ENCODE peak calls at places on chromosomes 13 and 19, in seven cellular contexts. One of them, this sample, is unnamed.

GRCh38 chr13:45949161-45949560 is 97.6 kb upstream of the SIAH3 start:
- DNase-seq in stimulated activated CD8-positive, alpha-beta memory T cell treated with anti-CD3 and anti-CD28 coated beads, Interleukin-7, amount 100 ng/mL, for 48 hours: no peak
- DNase-seq in iris pigment epithelial cell: peak
- DNase-seq in stimulated activated CD4-positive, alpha-beta T cell treated with anti-CD3 and anti-CD28 coated beads, Interleukin-1b, Interleukin-23, amount 100 ng/mL, for 4 hours: no peak
- DNase-seq in ureter: no peak
- DNase-seq in mucosa of descending colon: no peak
- DNase-seq in HuH-7: no peak
- DNase-seq in this sample: no peak

GRCh38 chr13:75180805-75181455 is 301.0 kb downstream of the TBC1D4 start:
- DNase-seq in stimulated activated CD8-positive, alpha-beta memory T cell treated with anti-CD3 and anti-CD28 coated beads, Interleukin-7, amount 100 ng/mL, for 48 hours: no peak
- DNase-seq in HuH-7: no peak
- DNase-seq in mucosa of descending colon: no peak
- DNase-seq in ureter: no peak
- DNase-seq in iris pigment epithelial cell: peak
- DNase-seq in stimulated activated CD4-positive, alpha-beta T cell treated with anti-CD3 and anti-CD28 coated beads, Interleukin-1b, Interleukin-23, amount 100 ng/mL, for 4 hours: no peak
- DNase-seq in this sample: no peak

GRCh38 chr13:85650613-85651012 is 148.6 kb downstream of the SLITRK6 start:
- DNase-seq in mucosa of descending colon: no peak
- DNase-seq in stimulated activated CD4-positive, alpha-beta T cell treated with anti-CD3 and anti-CD28 coated beads, Interleukin-1b, Interleukin-23, amount 100 ng/mL, for 4 hours: no peak
- DNase-seq in HuH-7: no peak
- DNase-seq in iris pigment epithelial cell: peak
- DNase-seq in ureter: no peak
- DNase-seq in stimulated activated CD8-positive, alpha-beta memory T cell treated with anti-CD3 and anti-CD28 coated beads, Interleukin-7, amount 100 ng/mL, for 48 hours: no peak
- DNase-seq in this sample: no peak

GRCh38 chr13:107851670-107852460 is 363.5 kb downstream of the LIG4 start:
- DNase-seq in iris pigment epithelial cell: peak
- DNase-seq in mucosa of descending colon: no peak
- DNase-seq in HuH-7: no peak
- DNase-seq in ureter: no peak
- DNase-seq in stimulated activated CD8-positive, alpha-beta memory T cell treated with anti-CD3 and anti-CD28 coated beads, Interleukin-7, amount 100 ng/mL, for 48 hours: no peak
- DNase-seq in stimulated activated CD4-positive, alpha-beta T cell treated with anti-CD3 and anti-CD28 coated beads, Interleukin-1b, Interleukin-23, amount 100 ng/mL, for 4 hours: no peak
- DNase-seq in this sample: no peak

GRCh38 chr13:111359237-111359915 is 38.9 kb downstream of the TEX29 start:
- DNase-seq in stimulated activated CD8-positive, alpha-beta memory T cell treated with anti-CD3 and anti-CD28 coated beads, Interleukin-7, amount 100 ng/mL, for 48 hours: no peak
- DNase-seq in ureter: no peak
- DNase-seq in HuH-7: no peak
- DNase-seq in stimulated activated CD4-positive, alpha-beta T cell treated with anti-CD3 and anti-CD28 coated beads, Interleukin-1b, Interleukin-23, amount 100 ng/mL, for 4 hours: no peak
- DNase-seq in iris pigment epithelial cell: no peak
- DNase-seq in mucosa of descending colon: no peak
- DNase-seq in this sample: no peak

GRCh38 chr19:2477141-2477710 is 1.3 kb downstream of the GADD45B start:
- DNase-seq in iris pigment epithelial cell: peak
- DNase-seq in stimulated activated CD4-positive, alpha-beta T cell treated with anti-CD3 and anti-CD28 coated beads, Interleukin-1b, Interleukin-23, amount 100 ng/mL, for 4 hours: no peak
- DNase-seq in HuH-7: no peak
- DNase-seq in stimulated activated CD8-positive, alpha-beta memory T cell treated with anti-CD3 and anti-CD28 coated beads, Interleukin-7, amount 100 ng/mL, for 48 hours: no peak
- DNase-seq in ureter: no peak
- DNase-seq in mucosa of descending colon: peak
- DNase-seq in this sample: peak

GRCh38 chr13:52686381-52686780 is 33.7 kb downstream of the SUGT1 start:
- DNase-seq in iris pigment epithelial cell: peak
- DNase-seq in mucosa of descending colon: no peak
- DNase-seq in stimulated activated CD4-positive, alpha-beta T cell treated with anti-CD3 and anti-CD28 coated beads, Interleukin-1b, Interleukin-23, amount 100 ng/mL, for 4 hours: no peak
- DNase-seq in HuH-7: no peak
- DNase-seq in stimulated activated CD8-positive, alpha-beta memory T cell treated with anti-CD3 and anti-CD28 coated beads, Interleukin-7, amount 100 ng/mL, for 48 hours: no peak
- DNase-seq in ureter: no peak
- DNase-seq in this sample: no peak

GRCh38 chr13:53151692-53152421 is 123.2 kb downstream of the OLFM4 start:
- DNase-seq in mucosa of descending colon: peak
- DNase-seq in iris pigment epithelial cell: peak
- DNase-seq in HuH-7: peak
- DNase-seq in stimulated activated CD8-positive, alpha-beta memory T cell treated with anti-CD3 and anti-CD28 coated beads, Interleukin-7, amount 100 ng/mL, for 48 hours: peak
- DNase-seq in ureter: peak
- DNase-seq in stimulated activated CD4-positive, alpha-beta T cell treated with anti-CD3 and anti-CD28 coated beads, Interleukin-1b, Interleukin-23, amount 100 ng/mL, for 4 hours: no peak
- DNase-seq in this sample: peak

GRCh38 chr19:49930483-49931011 is 1.2 kb upstream of the NUP62 start:
- DNase-seq in HuH-7: no peak
- DNase-seq in mucosa of descending colon: peak
- DNase-seq in ureter: no peak
- DNase-seq in iris pigment epithelial cell: no peak
- DNase-seq in stimulated activated CD4-positive, alpha-beta T cell treated with anti-CD3 and anti-CD28 coated beads, Interleukin-1b, Interleukin-23, amount 100 ng/mL, for 4 hours: no peak
- DNase-seq in stimulated activated CD8-positive, alpha-beta memory T cell treated with anti-CD3 and anti-CD28 coated beads, Interleukin-7, amount 100 ng/mL, for 48 hours: no peak
- DNase-seq in this sample: no peak

GRCh38 chr13:109180905-109181425 is 551.6 kb downstream of the MYO16 start:
- DNase-seq in mucosa of descending colon: no peak
- DNase-seq in stimulated activated CD4-positive, alpha-beta T cell treated with anti-CD3 and anti-CD28 coated beads, Interleukin-1b, Interleukin-23, amount 100 ng/mL, for 4 hours: no peak
- DNase-seq in stimulated activated CD8-positive, alpha-beta memory T cell treated with anti-CD3 and anti-CD28 coated beads, Interleukin-7, amount 100 ng/mL, for 48 hours: no peak
- DNase-seq in HuH-7: no peak
- DNase-seq in iris pigment epithelial cell: peak
- DNase-seq in ureter: no peak
- DNase-seq in this sample: no peak

GRCh38 chr13:24270639-24271131 is 38.7 kb upstream of the C1QTNF9 start:
- DNase-seq in stimulated activated CD8-positive, alpha-beta memory T cell treated with anti-CD3 and anti-CD28 coated beads, Interleukin-7, amount 100 ng/mL, for 48 hours: no peak
- DNase-seq in stimulated activated CD4-positive, alpha-beta T cell treated with anti-CD3 and anti-CD28 coated beads, Interleukin-1b, Interleukin-23, amount 100 ng/mL, for 4 hours: no peak
- DNase-seq in iris pigment epithelial cell: peak
- DNase-seq in ureter: peak
- DNase-seq in HuH-7: peak
- DNase-seq in mucosa of descending colon: peak
- DNase-seq in this sample: peak

GRCh38 chr13:32969516-32969941 is 46.7 kb upstream of the KL start:
- DNase-seq in stimulated activated CD8-positive, alpha-beta memory T cell treated with anti-CD3 and anti-CD28 coated beads, Interleukin-7, amount 100 ng/mL, for 48 hours: no peak
- DNase-seq in HuH-7: no peak
- DNase-seq in ureter: no peak
- DNase-seq in stimulated activated CD4-positive, alpha-beta T cell treated with anti-CD3 and anti-CD28 coated beads, Interleukin-1b, Interleukin-23, amount 100 ng/mL, for 4 hours: no peak
- DNase-seq in iris pigment epithelial cell: peak
- DNase-seq in mucosa of descending colon: peak
- DNase-seq in this sample: no peak

GRCh38 chr19:8438236-8438635 is 6.5 kb upstream of the HNRNPM start:
- DNase-seq in HuH-7: no peak
- DNase-seq in mucosa of descending colon: no peak
- DNase-seq in iris pigment epithelial cell: no peak
- DNase-seq in stimulated activated CD8-positive, alpha-beta memory T cell treated with anti-CD3 and anti-CD28 coated beads, Interleukin-7, amount 100 ng/mL, for 48 hours: no peak
- DNase-seq in stimulated activated CD4-positive, alpha-beta T cell treated with anti-CD3 and anti-CD28 coated beads, Interleukin-1b, Interleukin-23, amount 100 ng/mL, for 4 hours: no peak
- DNase-seq in ureter: no peak
- DNase-seq in this sample: no peak

GRCh38 chr19:40321076-40321475 is 27.1 kb downstream of the C19orf47 start:
- DNase-seq in mucosa of descending colon: no peak
- DNase-seq in stimulated activated CD4-positive, alpha-beta T cell treated with anti-CD3 and anti-CD28 coated beads, Interleukin-1b, Interleukin-23, amount 100 ng/mL, for 4 hours: no peak
- DNase-seq in ureter: no peak
- DNase-seq in stimulated activated CD8-positive, alpha-beta memory T cell treated with anti-CD3 and anti-CD28 coated beads, Interleukin-7, amount 100 ng/mL, for 48 hours: no peak
- DNase-seq in HuH-7: no peak
- DNase-seq in iris pigment epithelial cell: no peak
- DNase-seq in this sample: no peak

GRCh38 chr19:11166281-11167142 is 10.9 kb upstream of the SPC24 start:
- DNase-seq in stimulated activated CD4-positive, alpha-beta T cell treated with anti-CD3 and anti-CD28 coated beads, Interleukin-1b, Interleukin-23, amount 100 ng/mL, for 4 hours: no peak
- DNase-seq in mucosa of descending colon: no peak
- DNase-seq in stimulated activated CD8-positive, alpha-beta memory T cell treated with anti-CD3 and anti-CD28 coated beads, Interleukin-7, amount 100 ng/mL, for 48 hours: no peak
- DNase-seq in ureter: peak
- DNase-seq in HuH-7: no peak
- DNase-seq in iris pigment epithelial cell: no peak
- DNase-seq in this sample: no peak

GRCh38 chr19:27746691-27747380 is 1466.1 kb downstream of the UQCRFS1 start:
- DNase-seq in ureter: peak
- DNase-seq in iris pigment epithelial cell: peak
- DNase-seq in stimulated activated CD8-positive, alpha-beta memory T cell treated with anti-CD3 and anti-CD28 coated beads, Interleukin-7, amount 100 ng/mL, for 48 hours: no peak
- DNase-seq in HuH-7: peak
- DNase-seq in stimulated activated CD4-positive, alpha-beta T cell treated with anti-CD3 and anti-CD28 coated beads, Interleukin-1b, Interleukin-23, amount 100 ng/mL, for 4 hours: no peak
- DNase-seq in mucosa of descending colon: peak
- DNase-seq in this sample: peak

GRCh38 chr19:51122112-51122981 is 2.4 kb upstream of the SIGLEC9 start:
- DNase-seq in iris pigment epithelial cell: no peak
- DNase-seq in ureter: no peak
- DNase-seq in stimulated activated CD8-positive, alpha-beta memory T cell treated with anti-CD3 and anti-CD28 coated beads, Interleukin-7, amount 100 ng/mL, for 48 hours: no peak
- DNase-seq in HuH-7: no peak
- DNase-seq in stimulated activated CD4-positive, alpha-beta T cell treated with anti-CD3 and anti-CD28 coated beads, Interleukin-1b, Interleukin-23, amount 100 ng/mL, for 4 hours: no peak
- DNase-seq in mucosa of descending colon: no peak
- DNase-seq in this sample: no peak

GRCh38 chr13:28035146-28035782 is 46.8 kb upstream of the URAD start:
- DNase-seq in stimulated activated CD8-positive, alpha-beta memory T cell treated with anti-CD3 and anti-CD28 coated beads, Interleukin-7, amount 100 ng/mL, for 48 hours: no peak
- DNase-seq in iris pigment epithelial cell: no peak
- DNase-seq in HuH-7: no peak
- DNase-seq in mucosa of descending colon: peak
- DNase-seq in stimulated activated CD4-positive, alpha-beta T cell treated with anti-CD3 and anti-CD28 coated beads, Interleukin-1b, Interleukin-23, amount 100 ng/mL, for 4 hours: no peak
- DNase-seq in ureter: no peak
- DNase-seq in this sample: peak

GRCh38 chr19:5536337-5536894 is 31.3 kb downstream of the TINCR start:
- DNase-seq in stimulated activated CD4-positive, alpha-beta T cell treated with anti-CD3 and anti-CD28 coated beads, Interleukin-1b, Interleukin-23, amount 100 ng/mL, for 4 hours: no peak
- DNase-seq in iris pigment epithelial cell: peak
- DNase-seq in stimulated activated CD8-positive, alpha-beta memory T cell treated with anti-CD3 and anti-CD28 coated beads, Interleukin-7, amount 100 ng/mL, for 48 hours: no peak
- DNase-seq in mucosa of descending colon: peak
- DNase-seq in ureter: peak
- DNase-seq in HuH-7: no peak
- DNase-seq in this sample: peak

GRCh38 chr13:106007156-106007555 is 528.3 kb downstream of the EFNB2 start:
- DNase-seq in mucosa of descending colon: no peak
- DNase-seq in HuH-7: no peak
- DNase-seq in ureter: no peak
- DNase-seq in stimulated activated CD4-positive, alpha-beta T cell treated with anti-CD3 and anti-CD28 coated beads, Interleukin-1b, Interleukin-23, amount 100 ng/mL, for 4 hours: no peak
- DNase-seq in iris pigment epithelial cell: no peak
- DNase-seq in stimulated activated CD8-positive, alpha-beta memory T cell treated with anti-CD3 and anti-CD28 coated beads, Interleukin-7, amount 100 ng/mL, for 48 hours: no peak
- DNase-seq in this sample: no peak

GRCh38 chr13:108155185-108156106 is 59.9 kb downstream of the LIG4 start:
- DNase-seq in stimulated activated CD4-positive, alpha-beta T cell treated with anti-CD3 and anti-CD28 coated beads, Interleukin-1b, Interleukin-23, amount 100 ng/mL, for 4 hours: peak
- DNase-seq in mucosa of descending colon: peak
- DNase-seq in HuH-7: peak
- DNase-seq in iris pigment epithelial cell: peak
- DNase-seq in ureter: peak
- DNase-seq in stimulated activated CD8-positive, alpha-beta memory T cell treated with anti-CD3 and anti-CD28 coated beads, Interleukin-7, amount 100 ng/mL, for 48 hours: peak
- DNase-seq in this sample: peak

GRCh38 chr19:6220385-6221191 is 59.2 kb downstream of the MLLT1 start:
- DNase-seq in HuH-7: no peak
- DNase-seq in mucosa of descending colon: peak
- DNase-seq in iris pigment epithelial cell: peak
- DNase-seq in stimulated activated CD4-positive, alpha-beta T cell treated with anti-CD3 and anti-CD28 coated beads, Interleukin-1b, Interleukin-23, amount 100 ng/mL, for 4 hours: no peak
- DNase-seq in ureter: no peak
- DNase-seq in stimulated activated CD8-positive, alpha-beta memory T cell treated with anti-CD3 and anti-CD28 coated beads, Interleukin-7, amount 100 ng/mL, for 48 hours: no peak
- DNase-seq in this sample: no peak

GRCh38 chr13:98869408-98870090 is 108.3 kb downstream of the DOCK9 start:
- DNase-seq in stimulated activated CD4-positive, alpha-beta T cell treated with anti-CD3 and anti-CD28 coated beads, Interleukin-1b, Interleukin-23, amount 100 ng/mL, for 4 hours: no peak
- DNase-seq in mucosa of descending colon: no peak
- DNase-seq in iris pigment epithelial cell: peak
- DNase-seq in HuH-7: no peak
- DNase-seq in ureter: no peak
- DNase-seq in stimulated activated CD8-positive, alpha-beta memory T cell treated with anti-CD3 and anti-CD28 coated beads, Interleukin-7, amount 100 ng/mL, for 48 hours: no peak
- DNase-seq in this sample: no peak

GRCh38 chr19:34256835-34257558 is 2.6 kb downstream of the GARRE1 start:
- DNase-seq in iris pigment epithelial cell: no peak
- DNase-seq in HuH-7: no peak
- DNase-seq in ureter: no peak
- DNase-seq in mucosa of descending colon: no peak
- DNase-seq in stimulated activated CD8-positive, alpha-beta memory T cell treated with anti-CD3 and anti-CD28 coated beads, Interleukin-7, amount 100 ng/mL, for 48 hours: no peak
- DNase-seq in stimulated activated CD4-positive, alpha-beta T cell treated with anti-CD3 and anti-CD28 coated beads, Interleukin-1b, Interleukin-23, amount 100 ng/mL, for 4 hours: no peak
- DNase-seq in this sample: no peak

GRCh38 chr19:1837625-1838105 is 10.6 kb downstream of the REXO1 start:
- DNase-seq in ureter: no peak
- DNase-seq in stimulated activated CD4-positive, alpha-beta T cell treated with anti-CD3 and anti-CD28 coated beads, Interleukin-1b, Interleukin-23, amount 100 ng/mL, for 4 hours: peak
- DNase-seq in stimulated activated CD8-positive, alpha-beta memory T cell treated with anti-CD3 and anti-CD28 coated beads, Interleukin-7, amount 100 ng/mL, for 48 hours: no peak
- DNase-seq in mucosa of descending colon: peak
- DNase-seq in iris pigment epithelial cell: no peak
- DNase-seq in HuH-7: peak
- DNase-seq in this sample: peak

GRCh38 chr19:782195-783043 is 14.8 kb upstream of the PTBP1 start:
- DNase-seq in stimulated activated CD8-positive, alpha-beta memory T cell treated with anti-CD3 and anti-CD28 coated beads, Interleukin-7, amount 100 ng/mL, for 48 hours: no peak
- DNase-seq in stimulated activated CD4-positive, alpha-beta T cell treated with anti-CD3 and anti-CD28 coated beads, Interleukin-1b, Interleukin-23, amount 100 ng/mL, for 4 hours: no peak
- DNase-seq in iris pigment epithelial cell: peak
- DNase-seq in HuH-7: peak
- DNase-seq in ureter: no peak
- DNase-seq in mucosa of descending colon: no peak
- DNase-seq in this sample: peak

GRCh38 chr13:113002206-113002821 is 33.3 kb downstream of the MCF2L start:
- DNase-seq in stimulated activated CD4-positive, alpha-beta T cell treated with anti-CD3 and anti-CD28 coated beads, Interleukin-1b, Interleukin-23, amount 100 ng/mL, for 4 hours: no peak
- DNase-seq in iris pigment epithelial cell: no peak
- DNase-seq in mucosa of descending colon: peak
- DNase-seq in ureter: no peak
- DNase-seq in stimulated activated CD8-positive, alpha-beta memory T cell treated with anti-CD3 and anti-CD28 coated beads, Interleukin-7, amount 100 ng/mL, for 48 hours: no peak
- DNase-seq in HuH-7: peak
- DNase-seq in this sample: peak

GRCh38 chr13:32824671-32825070 is 191.6 kb upstream of the KL start:
- DNase-seq in iris pigment epithelial cell: peak
- DNase-seq in stimulated activated CD4-positive, alpha-beta T cell treated with anti-CD3 and anti-CD28 coated beads, Interleukin-1b, Interleukin-23, amount 100 ng/mL, for 4 hours: no peak
- DNase-seq in ureter: no peak
- DNase-seq in HuH-7: no peak
- DNase-seq in stimulated activated CD8-positive, alpha-beta memory T cell treated with anti-CD3 and anti-CD28 coated beads, Interleukin-7, amount 100 ng/mL, for 48 hours: no peak
- DNase-seq in mucosa of descending colon: no peak
- DNase-seq in this sample: no peak

GRCh38 chr13:44876782-44877324 is 112.4 kb downstream of the NUFIP1 start:
- DNase-seq in ureter: no peak
- DNase-seq in HuH-7: no peak
- DNase-seq in stimulated activated CD8-positive, alpha-beta memory T cell treated with anti-CD3 and anti-CD28 coated beads, Interleukin-7, amount 100 ng/mL, for 48 hours: no peak
- DNase-seq in mucosa of descending colon: no peak
- DNase-seq in iris pigment epithelial cell: no peak
- DNase-seq in stimulated activated CD4-positive, alpha-beta T cell treated with anti-CD3 and anti-CD28 coated beads, Interleukin-1b, Interleukin-23, amount 100 ng/mL, for 4 hours: no peak
- DNase-seq in this sample: no peak

GRCh38 chr13:31556376-31556775 is 182.9 kb upstream of the RXFP2 start:
- DNase-seq in iris pigment epithelial cell: peak
- DNase-seq in stimulated activated CD4-positive, alpha-beta T cell treated with anti-CD3 and anti-CD28 coated beads, Interleukin-1b, Interleukin-23, amount 100 ng/mL, for 4 hours: no peak
- DNase-seq in ureter: no peak
- DNase-seq in stimulated activated CD8-positive, alpha-beta memory T cell treated with anti-CD3 and anti-CD28 coated beads, Interleukin-7, amount 100 ng/mL, for 48 hours: no peak
- DNase-seq in HuH-7: no peak
- DNase-seq in mucosa of descending colon: no peak
- DNase-seq in this sample: no peak

GRCh38 chr13:72530471-72530870 is 197.0 kb downstream of the MZT1 start:
- DNase-seq in stimulated activated CD8-positive, alpha-beta memory T cell treated with anti-CD3 and anti-CD28 coated beads, Interleukin-7, amount 100 ng/mL, for 48 hours: no peak
- DNase-seq in stimulated activated CD4-positive, alpha-beta T cell treated with anti-CD3 and anti-CD28 coated beads, Interleukin-1b, Interleukin-23, amount 100 ng/mL, for 4 hours: no peak
- DNase-seq in ureter: no peak
- DNase-seq in iris pigment epithelial cell: peak
- DNase-seq in HuH-7: no peak
- DNase-seq in mucosa of descending colon: no peak
- DNase-seq in this sample: no peak

GRCh38 chr13:30415430-30416030 is 6.8 kb upstream of the UBE2L5 start:
- DNase-seq in ureter: no peak
- DNase-seq in stimulated activated CD4-positive, alpha-beta T cell treated with anti-CD3 and anti-CD28 coated beads, Interleukin-1b, Interleukin-23, amount 100 ng/mL, for 4 hours: no peak
- DNase-seq in iris pigment epithelial cell: no peak
- DNase-seq in mucosa of descending colon: no peak
- DNase-seq in stimulated activated CD8-positive, alpha-beta memory T cell treated with anti-CD3 and anti-CD28 coated beads, Interleukin-7, amount 100 ng/mL, for 48 hours: no peak
- DNase-seq in HuH-7: no peak
- DNase-seq in this sample: no peak

GRCh38 chr19:8370176-8371010 is 6.4 kb downstream of the ANGPTL4 start:
- DNase-seq in mucosa of descending colon: no peak
- DNase-seq in ureter: no peak
- DNase-seq in HuH-7: no peak
- DNase-seq in stimulated activated CD8-positive, alpha-beta memory T cell treated with anti-CD3 and anti-CD28 coated beads, Interleukin-7, amount 100 ng/mL, for 48 hours: no peak
- DNase-seq in iris pigment epithelial cell: no peak
- DNase-seq in stimulated activated CD4-positive, alpha-beta T cell treated with anti-CD3 and anti-CD28 coated beads, Interleukin-1b, Interleukin-23, amount 100 ng/mL, for 4 hours: no peak
- DNase-seq in this sample: no peak

GRCh38 chr13:111650626-111651025 is 330.2 kb downstream of the TEX29 start:
- DNase-seq in HuH-7: no peak
- DNase-seq in ureter: peak
- DNase-seq in mucosa of descending colon: no peak
- DNase-seq in stimulated activated CD8-positive, alpha-beta memory T cell treated with anti-CD3 and anti-CD28 coated beads, Interleukin-7, amount 100 ng/mL, for 48 hours: no peak
- DNase-seq in iris pigment epithelial cell: no peak
- DNase-seq in stimulated activated CD4-positive, alpha-beta T cell treated with anti-CD3 and anti-CD28 coated beads, Interleukin-1b, Interleukin-23, amount 100 ng/mL, for 4 hours: no peak
- DNase-seq in this sample: no peak

GRCh38 chr19:14494910-14495677 is 833 bp downstream of the GIPC1 start:
- DNase-seq in iris pigment epithelial cell: no peak
- DNase-seq in stimulated activated CD8-positive, alpha-beta memory T cell treated with anti-CD3 and anti-CD28 coated beads, Interleukin-7, amount 100 ng/mL, for 48 hours: no peak
- DNase-seq in stimulated activated CD4-positive, alpha-beta T cell treated with anti-CD3 and anti-CD28 coated beads, Interleukin-1b, Interleukin-23, amount 100 ng/mL, for 4 hours: no peak
- DNase-seq in ureter: peak
- DNase-seq in mucosa of descending colon: no peak
- DNase-seq in HuH-7: no peak
- DNase-seq in this sample: peak